ENCODE peak calls at places on chromosomes 6 and 20, in six cellular contexts. X is sigmoid colon; U is activated naive CD4-positive, alpha-beta T cell; S is GM12865; G is aorta; Q is COLO829. P is an unnamed sample.

GRCh38 chr6:43887340-43887858 is 117.4 kb downstream of the VEGFA start:
- DNase-seq in X (peak), U (no peak), S (no peak), G (peak), Q (no peak), P (peak)

GRCh38 chr6:139164001-139164400 is 29.1 kb downstream of the HECA start:
- DNase-seq in X (no peak), U (no peak), S (no peak), G (no peak), Q (no peak), P (no peak)

GRCh38 chr6:7550433-7550801 is 8.9 kb downstream of the DSP start:
- DNase-seq in X (no peak), U (no peak), S (no peak), G (no peak), Q (no peak), P (no peak)

GRCh38 chr6:1336246-1336843 is 24.4 kb downstream of the FOXQ1 start:
- DNase-seq in X (no peak), U (no peak), S (no peak), G (no peak), Q (no peak), P (no peak)

GRCh38 chr6:119586250-119586882 is 236.8 kb upstream of the MAN1A1 start:
- DNase-seq in X (no peak), U (no peak), S (peak), G (no peak), Q (no peak), P (no peak)

GRCh38 chr20:48785801-48786200 is 42.0 kb downstream of the PREX1 start:
- DNase-seq in X (no peak), U (no peak), S (no peak), G (no peak), Q (no peak), P (no peak)

GRCh38 chr6:37732688-37733087 is 35.0 kb upstream of the MDGA1 start:
- DNase-seq in X (no peak), U (no peak), S (no peak), G (no peak), Q (no peak), P (no peak)

GRCh38 chr6:75267461-75267860 is 17.1 kb downstream of the TMEM30A start:
- DNase-seq in X (no peak), U (no peak), S (no peak), G (no peak), Q (no peak), P (no peak)

GRCh38 chr6:10322991-10323390 is 91.9 kb downstream of the TFAP2A start:
- DNase-seq in X (no peak), U (no peak), S (no peak), G (no peak), Q (peak), P (no peak)

GRCh38 chr20:47108994-47109393 is 214.4 kb downstream of the EYA2 start:
- DNase-seq in X (no peak), U (no peak), S (no peak), G (no peak), Q (no peak), P (no peak)

GRCh38 chr6:18422136-18422535 is 35.0 kb downstream of the RNF144B start:
- DNase-seq in X (no peak), U (no peak), S (no peak), G (no peak), Q (peak), P (no peak)

GRCh38 chr6:15137086-15137485 is 108.8 kb upstream of the JARID2 start:
- DNase-seq in X (no peak), U (no peak), S (peak), G (no peak), Q (no peak), P (no peak)

GRCh38 chr6:88984152-88984551 is 20.7 kb upstream of the RNGTT start:
- DNase-seq in X (no peak), U (no peak), S (no peak), G (no peak), Q (no peak), P (no peak)

GRCh38 chr6:12955996-12956395 is 239.4 kb downstream of the PHACTR1 start:
- DNase-seq in X (no peak), U (no peak), S (no peak), G (no peak), Q (no peak), P (no peak)

GRCh38 chr6:79607000-79607399 is 24.1 kb upstream of the SH3BGRL2 start:
- DNase-seq in X (no peak), U (no peak), S (no peak), G (no peak), Q (no peak), P (no peak)

GRCh38 chr20:31569163-31570020 is 35.7 kb upstream of the ID1 start:
- DNase-seq in X (peak), U (peak), S (peak), G (peak), Q (no peak), P (no peak)

GRCh38 chr20:3808544-3808943 is 11.8 kb upstream of the AP5S1 start:
- DNase-seq in X (peak), U (no peak), S (no peak), G (no peak), Q (no peak), P (no peak)

GRCh38 chr20:36270744-36271638 is 34.7 kb downstream of the AAR2 start:
- DNase-seq in X (peak), U (no peak), S (no peak), G (peak), Q (no peak), P (no peak)

GRCh38 chr6:76072562-76072961 is at the start of gene IMPG1:
- DNase-seq in X (no peak), U (no peak), S (no peak), G (no peak), Q (no peak), P (no peak)

GRCh38 chr6:156400487-156400886 is 376.7 kb upstream of the ARID1B start:
- DNase-seq in X (no peak), U (no peak), S (no peak), G (no peak), Q (no peak), P (no peak)

GRCh38 chr6:142367501-142368018 is 65.8 kb downstream of the ADGRG6 start:
- DNase-seq in X (no peak), U (no peak), S (no peak), G (no peak), Q (no peak), P (no peak)

GRCh38 chr6:143294265-143294664 is 156.2 kb downstream of the ADAT2 start:
- DNase-seq in X (no peak), U (no peak), S (no peak), G (no peak), Q (no peak), P (no peak)

GRCh38 chr6:68126089-68126749 is 508.9 kb upstream of the ADGRB3 start:
- DNase-seq in X (no peak), U (no peak), S (peak), G (no peak), Q (no peak), P (no peak)

GRCh38 chr6:52475307-52475706 is 55.2 kb downstream of the EFHC1 start:
- DNase-seq in X (no peak), U (no peak), S (no peak), G (no peak), Q (no peak), P (no peak)

P was measured in left lung.